ENCODE peak calls at places on chromosomes 5 and 9, in eight cellular contexts. I is left ventricle myocardium inferior, F is SK-N-SH, T is lower lobe of right lung, V is upper lobe of right lung, L is ovary, Q is psoas muscle, N is cardiac muscle cell. M is an unnamed sample.

GRCh38 chr9:109717342-109717741 is 62.7 kb upstream of the PALM2AKAP2 start:
- DNase-seq in I (no peak), F (no peak), T (no peak), V (no peak), L (no peak), Q (no peak), N (no peak), M (no peak)

GRCh38 chr9:101601904-101602765 is 7.4 kb upstream of the PPP3R2 start:
- DNase-seq in I (no peak), F (peak; percentile 61), T (no peak), V (no peak), L (no peak), Q (no peak), N (peak; percentile 56), M (no peak)

GRCh38 chr9:107674937-107675277 is 185.3 kb upstream of the KLF4 start:
- DNase-seq in I (peak; percentile 22), F (no peak), T (peak; percentile 53), V (no peak), L (no peak), Q (peak; percentile 53), N (peak; percentile 6), M (no peak)

GRCh38 chr5:100690036-100690560 is 154.9 kb downstream of the FAM174A start:
- DNase-seq in I (no peak), F (no peak), T (no peak), V (no peak), L (no peak), Q (no peak), N (no peak), M (no peak)

GRCh38 chr5:119680080-119680479 is 50.7 kb downstream of the FAM170A start:
- DNase-seq in I (no peak), F (no peak), T (no peak), V (no peak), L (no peak), Q (no peak), N (no peak), M (no peak)

GRCh38 chr9:2096376-2096970 is 81.3 kb downstream of the SMARCA2 start:
- DNase-seq in I (no peak), F (no peak), T (no peak), V (no peak), L (no peak), Q (no peak), N (no peak), M (no peak)

GRCh38 chr5:160747559-160747958 is 104.5 kb downstream of the ATP10B start:
- DNase-seq in I (no peak), F (no peak), T (no peak), V (no peak), L (no peak), Q (no peak), N (no peak), M (no peak)

GRCh38 chr5:57034517-57034916 is 82.6 kb upstream of the MIER3 start:
- DNase-seq in I (no peak), F (no peak), T (no peak), V (no peak), L (no peak), Q (no peak), N (no peak), M (no peak)

GRCh38 chr5:36359267-36359666 is 57.6 kb upstream of the RANBP3L start:
- DNase-seq in I (no peak), F (no peak), T (no peak), V (no peak), L (no peak), Q (peak; percentile 48), N (peak; percentile 27), M (no peak)

GRCh38 chr5:1728846-1729245 is 70.8 kb downstream of the MRPL36 start:
- DNase-seq in I (no peak), F (peak; percentile 51), T (peak; percentile 38), V (peak; percentile 63), L (no peak), Q (no peak), N (no peak), M (no peak)

GRCh38 chr5:51678335-51678734 is 295.1 kb downstream of the ISL1 start:
- DNase-seq in I (no peak), F (peak; percentile 38), T (no peak), V (no peak), L (no peak), Q (no peak), N (no peak), M (peak; percentile 26)

GRCh38 chr5:124263680-124264491 is 482.6 kb downstream of the ZNF608 start:
- DNase-seq in I (no peak), F (no peak), T (no peak), V (no peak), L (no peak), Q (no peak), N (peak; percentile 56), M (no peak)

GRCh38 chr9:126703330-126704156 is 89.8 kb downstream of the LMX1B start:
- DNase-seq in I (no peak), F (peak; percentile 27), T (peak; percentile 11), V (peak; percentile 15), L (no peak), Q (no peak), N (no peak), M (no peak)

GRCh38 chr9:69339620-69340019 is 14.6 kb downstream of the ENTREP1 start:
- DNase-seq in I (peak; percentile 29), F (no peak), T (no peak), V (no peak), L (no peak), Q (no peak), N (no peak), M (no peak)

GRCh38 chr9:126440938-126441337 is 114.3 kb downstream of the MVB12B start:
- DNase-seq in I (no peak), F (no peak), T (no peak), V (no peak), L (no peak), Q (no peak), N (no peak), M (no peak)

GRCh38 chr9:27280858-27281257 is 16.1 kb downstream of the EQTN start:
- DNase-seq in I (no peak), F (no peak), T (no peak), V (no peak), L (no peak), Q (no peak), N (peak; percentile 15), M (no peak)
- H3K4me3 ChIP-seq in I (peak overlapping the region; percentile 41), F (no peak overlapping the region), T (peak overlapping the region; percentile 12), V (peak overlapping the region; percentile 8), L (no peak overlapping the region), Q (peak overlapping the region; percentile 20), N (no peak overlapping the region), M (no peak overlapping the region)

GRCh38 chr9:32472344-32472743 is 53.7 kb downstream of the RIGI start:
- DNase-seq in I (no peak), F (no peak), T (no peak), V (no peak), L (no peak), Q (no peak), N (no peak), M (no peak)

GRCh38 chr9:32463500-32463899 is 62.5 kb downstream of the RIGI start:
- DNase-seq in I (no peak), F (no peak), T (no peak), V (no peak), L (no peak), Q (no peak), N (no peak), M (no peak)

GRCh38 chr9:32468740-32469139 is 57.3 kb downstream of the RIGI start:
- DNase-seq in I (no peak), F (no peak), T (no peak), V (no peak), L (no peak), Q (no peak), N (no peak), M (no peak)
- TF ChIP-seq CTCF in I (no peak), F (no peak), T (no peak), V (no peak), L (no peak), Q (no peak), N (no peak), M (no peak)

DNA sequence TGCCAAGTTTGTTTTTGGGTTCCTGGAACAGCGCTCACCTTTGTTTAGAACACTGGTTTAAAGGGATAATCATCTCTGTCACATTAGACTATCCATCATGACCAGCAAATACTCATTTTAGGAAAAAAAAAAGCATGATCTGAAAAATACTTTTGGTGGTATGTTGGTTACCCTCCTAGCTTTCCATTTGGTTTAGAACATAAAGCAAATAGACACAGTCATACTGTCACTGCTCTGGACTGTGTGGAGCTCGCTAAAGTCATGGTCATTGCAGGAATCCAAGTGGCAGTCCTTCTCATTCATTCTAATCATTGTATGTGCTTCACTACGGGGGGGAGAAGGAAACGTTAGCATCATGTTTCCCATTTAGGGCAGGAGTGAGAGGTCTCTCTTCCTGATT is 83.5 kb downstream of the PIK3R1 start:
- DNase-seq in I (no peak), F (no peak), T (no peak), V (no peak), L (no peak), Q (no peak), N (no peak), M (no peak)
- H3K36me3 ChIP-seq in I (peaks cover 56% of the 10 kb centered on the region), F (peaks cover 40% of the 10 kb centered on the region), T (peaks cover 74% of the 10 kb centered on the region), V (peaks cover 70% of the 10 kb centered on the region), L (no peaks in the 10 kb centered on the region), Q (peaks cover 8% of the 10 kb centered on the region), N (peaks cover 46% of the 10 kb centered on the region), M (peaks cover 72% of the 10 kb centered on the region)

DNA sequence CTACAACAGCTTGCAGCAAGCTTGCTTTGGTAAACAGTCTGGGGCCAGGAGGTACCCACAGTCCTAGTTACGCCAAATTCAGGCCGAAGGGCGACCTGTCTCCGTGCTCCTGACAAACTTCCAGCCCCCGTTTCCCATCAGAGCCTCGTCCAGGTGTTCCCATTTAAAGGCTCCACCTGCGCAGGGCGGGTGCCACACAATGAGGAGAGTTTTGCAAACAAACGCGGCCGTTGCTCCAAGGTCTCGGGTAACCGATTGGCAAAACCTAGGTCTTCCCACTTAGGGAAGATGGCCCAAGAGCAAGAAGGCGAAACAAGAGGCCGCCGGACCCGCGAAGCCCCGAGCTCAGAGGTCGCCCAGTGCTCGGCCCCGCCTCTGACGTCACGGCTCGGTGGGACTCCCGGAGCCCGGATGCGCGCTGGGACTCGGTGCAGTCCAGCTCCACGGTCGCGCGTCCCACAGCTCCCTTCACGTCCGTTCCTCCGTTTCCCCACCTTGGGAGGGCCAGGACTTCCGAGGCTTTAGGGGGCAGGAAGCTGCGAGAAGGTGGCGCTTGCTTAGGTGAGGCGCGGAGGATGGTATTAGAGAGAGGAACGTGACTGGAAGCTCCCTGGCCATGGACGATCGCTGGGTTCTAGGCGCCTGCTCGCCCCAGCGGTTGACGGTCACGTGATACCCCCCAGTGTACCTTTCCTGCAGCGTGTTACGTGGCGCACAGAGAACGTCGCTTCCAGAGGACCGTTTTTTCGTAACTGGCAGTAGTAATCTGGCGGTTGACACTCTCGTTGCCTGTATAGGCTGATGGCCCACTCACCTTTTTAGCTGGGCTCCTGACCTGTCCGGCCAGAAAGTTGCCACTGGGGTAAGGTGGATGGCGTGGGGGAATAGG is 41.8 kb upstream of the KDM4C start:
- DNase-seq in I (peak; percentile 70), F (peak; percentile 82), T (peak; percentile 89), V (peak; percentile 90), L (peak; percentile 73), Q (peak; percentile 60), N (peak; percentile 63), M (peak; percentile 84)
- H3K4me3 ChIP-seq in I (peak overlapping the region; percentile 66), F (no peak overlapping the region), T (peak overlapping the region; percentile 56), V (peak overlapping the region; percentile 52), L (peak overlapping the region; percentile 26), Q (peak overlapping the region; percentile 65), N (no peak overlapping the region), M (peak overlapping the region; percentile 62)